ENCODE peak calls at places on chromosomes 13 and 19, in six cellular contexts. L is left lung, C is heart right ventricle, J is psoas muscle, K is tibial nerve, M is adrenal gland. S is an unnamed sample. For H3K9me3, the result is how much of the 10 kb centered on the place peaks cover.

GRCh38 chr19:6527893-6528543 is 2.8 kb upstream of the TNFSF9 start:
- DNase-seq in L (no peak), C (no peak), J (no peak), K (no peak), M (no peak), S (no peak)

GRCh38 chr13:113857531-113858195 is 6.2 kb downstream of the GAS6 start:
- DNase-seq in L (no peak), C (peak), J (no peak), K (no peak), M (peak), S (no peak)

GRCh38 chr19:10335149-10336053 is 2.1 kb upstream of the RAVER1 start:
- DNase-seq in L (no peak), C (no peak), J (no peak), K (no peak), M (no peak), S (no peak)

GRCh38 chr13:68304287-68304893 is 1074.3 kb upstream of the PCDH9 start:
- DNase-seq in L (no peak), C (no peak), J (no peak), K (no peak), M (no peak), S (peak)

GRCh38 chr13:38686635-38687245 is at the start of gene FREM2:
- DNase-seq in L (peak), C (no peak), J (peak), K (no peak), M (peak), S (peak)

GRCh38 chr19:4911786-4912672 is 2.7 kb downstream of the UHRF1 start:
- DNase-seq in L (peak), C (peak), J (peak), K (peak), M (peak), S (peak)

GRCh38 chr13:97015661-97016350 is 21.5 kb upstream of the OXGR1 start:
- DNase-seq in L (no peak), C (no peak), J (no peak), K (no peak), M (no peak), S (no peak)

GRCh38 chr19:51311388-51312257 is at the start of gene IGLON5:
- DNase-seq in L (no peak), C (no peak), J (no peak), K (no peak), M (no peak), S (no peak)

GRCh38 chr13:23966691-23967615 is 69.7 kb upstream of the C1QTNF9B start:
- DNase-seq in L (no peak), C (no peak), J (no peak), K (no peak), M (no peak), S (no peak)

GRCh38 chr19:2479556-2480194 is 3.7 kb downstream of the GADD45B start:
- DNase-seq in L (no peak), C (no peak), J (no peak), K (no peak), M (no peak), S (no peak)

GRCh38 chr13:48679941-48680630 is 26.4 kb downstream of the CYSLTR2 start:
- DNase-seq in L (no peak), C (no peak), J (no peak), K (no peak), M (no peak), S (no peak)

GRCh38 chr19:42246143-42246868 is 3.9 kb upstream of the GSK3A start:
- DNase-seq in L (peak), C (peak), J (peak), K (peak), M (peak), S (peak)

GRCh38 chr19:35295792-35296462 is 4.0 kb downstream of the MAG start:
- DNase-seq in L (no peak), C (no peak), J (no peak), K (no peak), M (no peak), S (no peak)

GRCh38 chr19:8552810-8553209 is 24.4 kb downstream of the MYO1F start:
- DNase-seq in L (no peak), C (no peak), J (no peak), K (no peak), M (no peak), S (peak)

GRCh38 chr19:19619849-19620210 is 1.3 kb upstream of the PBX4 start:
- DNase-seq in L (no peak), C (no peak), J (no peak), K (no peak), M (no peak), S (no peak)

GRCh38 chr19:19120308-19121156 is 17.7 kb downstream of the TMEM161A start:
- DNase-seq in L (no peak), C (no peak), J (no peak), K (no peak), M (peak), S (peak)

GRCh38 chr13:79593611-79594275 is 112.8 kb downstream of the NDFIP2 start:
- DNase-seq in L (no peak), C (no peak), J (no peak), K (no peak), M (no peak), S (no peak)

GRCh38 chr13:33204130-33204927 is 81.2 kb downstream of the STARD13 start:
- DNase-seq in L (no peak), C (peak), J (peak), K (peak), M (peak), S (no peak)

GRCh38 chr19:9885077-9885552 is 50.0 kb downstream of the PIN1 start:
- DNase-seq in L (no peak), C (peak), J (peak), K (no peak), M (no peak), S (no peak)

GRCh38 chr13:25980255-25980654 is 71.6 kb downstream of the SHISA2 start:
- DNase-seq in L (no peak), C (no peak), J (no peak), K (no peak), M (no peak), S (peak)

GRCh38 chr19:9709305-9709704 is 34.4 kb upstream of the ZNF562 start:
- DNase-seq in L (no peak), C (no peak), J (no peak), K (no peak), M (no peak), S (no peak)

GRCh38 chr19:19597809-19598306 is 20.6 kb downstream of the PBX4 start:
- DNase-seq in L (no peak), C (no peak), J (no peak), K (no peak), M (no peak), S (no peak)

GRCh38 chr13:41056194-41056593 is 5.1 kb upstream of the WBP4 start:
- DNase-seq in L (no peak), C (no peak), J (no peak), K (no peak), M (no peak), S (no peak)

GRCh38 chr19:32164384-32164992 is 180.9 kb upstream of the ZNF507 start:
- DNase-seq in L (no peak), C (no peak), J (no peak), K (no peak), M (no peak), S (no peak)

GRCh38 chr19:40445945-40446784 is 2.0 kb upstream of the SERTAD3 start:
- DNase-seq in L (no peak), C (no peak), J (no peak), K (no peak), M (no peak), S (peak)

GRCh38 chr13:44244288-44244687 is 129.3 kb upstream of the SERP2 start:
- DNase-seq in L (no peak), C (no peak), J (no peak), K (no peak), M (no peak), S (no peak)

GRCh38 chr19:16370671-16371391 is 46.2 kb downstream of the KLF2 start:
- DNase-seq in L (no peak), C (no peak), J (peak), K (no peak), M (no peak), S (no peak)

GRCh38 chr19:48480151-48480475 is 10.9 kb downstream of the CYTH2 start:
- DNase-seq in L (no peak), C (peak), J (peak), K (peak), M (no peak), S (no peak)

GRCh38 chr13:74015137-74015536 is 119.1 kb downstream of the KLF12 start:
- DNase-seq in L (no peak), C (no peak), J (no peak), K (no peak), M (no peak), S (no peak)

GRCh38 chr19:3335431-3336350 is 30.7 kb upstream of the NFIC start:
- DNase-seq in L (no peak), C (peak), J (peak), K (no peak), M (peak), S (no peak)

GRCh38 chr13:80921556-80921955 is 580.6 kb upstream of the SPRY2 start:
- DNase-seq in L (no peak), C (no peak), J (no peak), K (no peak), M (no peak), S (no peak)

GRCh38 chr19:7953060-7953459 is 9.6 kb upstream of the TIMM44 start:
- DNase-seq in L (no peak), C (no peak), J (no peak), K (no peak), M (no peak), S (no peak)

GRCh38 chr13:44312898-44313551 is 60.6 kb upstream of the SERP2 start:
- DNase-seq in L (no peak), C (no peak), J (no peak), K (no peak), M (no peak), S (no peak)

GRCh38 chr13:22893777-22894176 is 287.0 kb upstream of the SGCG start:
- DNase-seq in L (no peak), C (no peak), J (no peak), K (no peak), M (no peak), S (no peak)

GRCh38 chr13:22893149-22893548 is 287.6 kb upstream of the SGCG start:
- DNase-seq in L (no peak), C (no peak), J (no peak), K (no peak), M (no peak), S (no peak)

GRCh38 chr13:22897571-22898314 is 283.0 kb upstream of the SGCG start:
- DNase-seq in L (no peak), C (no peak), J (no peak), K (no peak), M (no peak), S (no peak)
- H3K9me3 ChIP-seq in L (under half), C (under half), J (under half), K (under half), M (under half), S (under half)

DNA sequence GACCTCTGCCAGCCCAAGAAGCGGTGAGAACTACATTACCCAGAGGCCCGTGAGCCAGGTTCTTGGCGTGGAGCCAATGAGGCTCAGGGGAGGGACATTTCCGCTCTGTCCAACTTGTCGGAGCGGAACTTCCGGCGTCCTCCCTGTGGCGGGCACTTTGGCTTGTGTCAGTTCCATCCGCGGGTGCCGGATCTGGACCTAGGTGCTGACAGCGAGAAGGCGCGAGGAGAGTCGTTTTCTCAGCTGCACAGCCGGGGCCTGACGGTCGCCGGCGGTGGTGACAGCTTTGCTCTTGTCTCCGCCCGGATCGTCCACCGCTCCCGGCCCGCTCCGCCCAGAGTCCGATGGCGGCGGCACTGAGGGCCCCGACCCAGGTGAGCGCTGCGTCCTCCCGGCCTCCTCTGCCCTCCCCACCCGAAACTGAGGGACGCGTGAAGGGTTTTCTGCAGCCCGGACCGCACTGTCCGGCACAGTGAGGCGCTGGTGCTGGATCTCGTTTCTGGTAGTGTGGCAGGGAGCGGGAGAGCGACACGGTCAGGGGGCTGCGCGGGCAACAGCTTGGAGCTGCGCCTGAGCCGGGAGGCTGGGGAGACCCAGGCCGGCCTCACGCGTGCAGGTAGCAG is at the start of gene ZNF530:
- DNase-seq in L (peak), C (peak), J (peak), K (peak), M (peak), S (peak)
- H3K9me3 ChIP-seq in L (under half), C (under half), J (under half), K (under half), M (under half), S (under half)

GRCh38 chr19:56567274-56568120 is at the start of gene ZNF470:
- DNase-seq in L (peak), C (peak), J (peak), K (peak), M (peak), S (peak)

GRCh38 chr19:56566904-56567273 is 379 bp upstream of the ZNF470 start:
- DNase-seq in L (peak), C (peak), J (peak), K (no peak), M (peak), S (no peak)

DNA sequence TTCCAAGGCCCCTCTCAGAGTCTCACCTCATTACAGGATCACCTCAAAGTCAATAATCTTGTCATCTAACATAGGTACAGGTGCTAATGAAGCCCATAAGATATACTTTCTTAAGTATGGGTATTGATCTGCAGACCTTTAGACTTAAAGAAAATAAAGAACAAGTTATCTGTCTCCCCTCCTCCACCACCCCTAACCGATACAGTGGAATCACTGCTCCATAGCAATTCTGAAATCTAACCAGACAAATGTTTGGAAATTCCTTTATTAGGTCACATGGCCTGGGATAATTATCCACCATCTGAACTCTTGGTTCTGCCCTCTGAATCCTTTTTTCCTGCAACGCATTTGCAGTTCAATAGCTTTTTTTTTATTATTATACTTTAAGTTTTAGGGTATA is 4.5 kb upstream of the ZNF470 start:
- DNase-seq in L (no peak), C (no peak), J (no peak), K (no peak), M (no peak), S (no peak)
- H3K9me3 ChIP-seq in L (under half), C (half or more), J (half or more), K (under half), M (under half), S (under half)

GRCh38 chr19:37412700-37413099 is 41.8 kb downstream of the ZNF527 start:
- DNase-seq in L (no peak), C (no peak), J (no peak), K (no peak), M (no peak), S (no peak)
- H3K9me3 ChIP-seq in L (under half), C (half or more), J (half or more), K (under half), M (half or more), S (under half)

S was measured in HAP-1.